ENCODE peak calls at places on chromosomes 7 and 10, in five cellular contexts. J is SJSA1, W is HCT116, P is left ventricle myocardium inferior, C is tibial nerve. U is an unnamed sample. For H3K4me1, the result is how much of the 10 kb centered on the place peaks cover.

GRCh38 chr10:89837173-89838001 is 136.0 kb downstream of the KIF20B start:
- DNase-seq in P (peak), C (peak), W (no peak), J (no peak), U (no peak)

GRCh38 chr7:91242097-91242846 is 22.0 kb upstream of the FZD1 start:
- DNase-seq in C (no peak), J (no peak), P (no peak), W (no peak), U (no peak)

GRCh38 chr10:78047314-78047891 is 13.7 kb downstream of the RPS24 start:
- DNase-seq in C (peak), J (peak), P (peak), W (peak), U (peak)

GRCh38 chr7:103851357-103851756 is 138.1 kb downstream of the RELN start:
- DNase-seq in J (no peak), C (no peak), W (no peak), P (no peak), U (no peak)

GRCh38 chr7:102103027-102103372 is 183.7 kb upstream of the SH2B2 start:
- DNase-seq in P (no peak), J (no peak), W (no peak), C (no peak), U (no peak)

GRCh38 chr10:62426600-62426999 is 52.4 kb downstream of the ZNF365 start:
- DNase-seq in W (peak), P (no peak), J (no peak), C (no peak), U (no peak)

GRCh38 chr7:43535810-43536585 is 46.9 kb upstream of the STK17A start:
- DNase-seq in J (peak), C (no peak), P (no peak), W (no peak), U (no peak)

GRCh38 chr10:64396105-64396504 is 874.9 kb downstream of the REEP3 start:
- DNase-seq in J (peak), C (no peak), P (no peak), W (no peak), U (no peak)

GRCh38 chr7:108418941-108419340 is 37.3 kb downstream of the NRCAM start:
- DNase-seq in P (no peak), J (no peak), C (no peak), W (no peak), U (no peak)

GRCh38 chr7:8511810-8512209 is 78.4 kb downstream of the NXPH1 start:
- DNase-seq in C (peak), J (no peak), W (no peak), P (no peak), U (no peak)

DNA sequence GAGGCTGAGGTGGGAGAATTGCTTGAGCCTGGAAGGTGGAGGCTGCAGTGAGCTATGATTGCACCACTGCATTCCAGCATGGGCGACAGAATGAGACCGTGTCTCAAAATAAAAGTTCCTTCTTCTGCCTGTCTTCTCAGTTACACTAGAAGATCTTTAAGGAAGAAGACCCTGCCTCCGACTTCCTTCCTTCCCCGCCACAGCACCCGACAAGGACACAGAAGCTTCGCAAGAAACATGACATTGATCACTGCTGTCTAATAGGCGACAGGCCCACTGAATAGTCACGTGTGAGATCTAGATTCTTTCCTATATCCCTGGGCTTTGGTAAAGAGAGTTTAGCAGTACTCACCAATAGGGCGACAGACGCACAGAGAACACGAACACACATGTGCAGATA is 118.2 kb downstream of the PRPF18 start:
- DNase-seq in P (no peak), W (no peak), C (no peak), J (no peak), U (no peak)
- H3K4me1 ChIP-seq in P (half or more), W (under half), C (under half), J (under half), U (under half)

DNA sequence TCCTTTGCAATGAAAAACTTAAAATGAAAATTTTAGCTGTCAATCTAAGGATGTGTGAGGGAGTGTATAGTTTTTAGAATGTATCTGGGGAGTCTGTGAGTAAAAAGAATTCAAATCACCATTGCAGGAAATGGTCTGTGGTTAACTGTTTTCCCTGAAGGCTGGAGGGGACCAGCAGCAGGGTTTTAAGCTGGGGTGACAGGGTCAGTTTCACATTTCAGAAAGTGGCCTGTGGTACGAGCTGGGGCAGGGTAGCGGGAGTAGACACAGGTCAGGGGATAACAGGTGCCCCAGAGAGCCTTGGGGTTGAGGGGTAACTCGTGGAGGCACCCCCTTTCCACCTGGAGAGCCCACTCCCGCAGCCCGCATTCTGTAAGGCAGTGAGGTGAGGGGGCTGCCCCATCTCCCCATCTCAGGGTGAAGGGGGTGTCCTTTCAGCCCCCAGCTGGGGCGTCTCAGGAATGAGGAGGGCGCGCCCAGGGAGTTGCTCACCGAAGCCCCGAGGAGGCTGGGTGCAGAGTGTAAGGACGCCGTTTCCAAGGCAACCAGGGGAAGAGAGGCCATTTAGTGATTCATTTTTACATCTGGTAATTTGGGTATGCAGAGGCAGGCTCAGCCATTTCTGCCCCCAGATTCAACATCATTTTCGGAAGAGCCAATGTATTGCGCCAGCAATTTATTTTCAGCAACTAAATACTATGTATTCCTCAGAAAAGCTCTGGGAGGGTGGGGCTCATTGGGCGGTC is 168.9 kb downstream of the SLIT1 start:
- DNase-seq in C (no peak), J (no peak), W (no peak), P (no peak), U (no peak)
- H3K4me3 ChIP-seq in C (no peak), J (no peak), W (no peak), P (no peak), U (no peak)

DNA sequence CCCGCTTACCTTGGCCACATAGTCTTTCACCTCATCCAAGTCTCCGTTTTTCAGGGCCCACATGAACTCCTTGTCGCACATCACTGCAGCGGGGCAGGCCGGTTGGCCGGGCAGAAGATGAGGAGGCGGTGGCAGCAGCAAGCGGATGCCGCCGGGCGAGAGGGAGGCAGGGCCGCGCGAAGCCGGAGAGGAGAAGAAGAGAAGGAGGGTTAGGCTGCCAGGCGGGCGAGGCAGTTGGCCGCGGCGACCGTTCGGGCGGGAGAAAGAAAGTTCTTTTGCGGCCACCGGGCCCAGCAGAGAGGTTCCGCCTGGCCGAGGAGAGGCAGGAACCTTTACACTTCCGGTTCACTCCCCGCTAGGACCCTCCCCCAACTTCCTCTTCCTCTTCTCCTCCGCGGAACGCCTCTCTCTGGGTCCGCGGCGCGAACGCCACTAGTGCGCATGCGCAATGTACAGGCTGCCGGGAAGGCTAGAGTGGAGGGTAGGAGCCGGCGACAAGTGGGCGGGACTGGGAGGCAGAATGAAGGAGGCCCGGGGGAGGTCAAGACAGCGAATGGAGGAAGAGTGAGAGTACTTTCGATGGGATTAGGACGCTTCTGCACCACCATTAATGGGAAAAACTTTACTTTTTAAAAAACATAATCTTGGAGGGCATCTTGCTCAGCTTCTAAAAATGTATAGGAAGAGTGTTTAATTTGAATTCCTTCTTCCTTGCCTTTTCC is at the start of gene MTPN:
- DNase-seq in W (peak), C (peak), J (peak), P (peak), U (peak)
- H3K27ac ChIP-seq in W (peak), C (peak), J (peak), P (peak), U (peak)

GRCh38 chr7:139587535-139587934 is 64.0 kb downstream of the CLEC2L start:
- DNase-seq in P (no peak), W (no peak), J (no peak), C (no peak), U (no peak)

GRCh38 chr7:139582130-139582650 is 58.7 kb downstream of the CLEC2L start:
- DNase-seq in P (no peak), C (no peak), J (no peak), W (no peak), U (no peak)

GRCh38 chr7:139586286-139586685 is 62.8 kb downstream of the CLEC2L start:
- DNase-seq in W (no peak), C (no peak), P (no peak), J (no peak), U (no peak)

GRCh38 chr7:139582671-139583155 is 59.2 kb downstream of the CLEC2L start:
- DNase-seq in C (no peak), P (no peak), W (no peak), J (no peak), U (no peak)

DNA sequence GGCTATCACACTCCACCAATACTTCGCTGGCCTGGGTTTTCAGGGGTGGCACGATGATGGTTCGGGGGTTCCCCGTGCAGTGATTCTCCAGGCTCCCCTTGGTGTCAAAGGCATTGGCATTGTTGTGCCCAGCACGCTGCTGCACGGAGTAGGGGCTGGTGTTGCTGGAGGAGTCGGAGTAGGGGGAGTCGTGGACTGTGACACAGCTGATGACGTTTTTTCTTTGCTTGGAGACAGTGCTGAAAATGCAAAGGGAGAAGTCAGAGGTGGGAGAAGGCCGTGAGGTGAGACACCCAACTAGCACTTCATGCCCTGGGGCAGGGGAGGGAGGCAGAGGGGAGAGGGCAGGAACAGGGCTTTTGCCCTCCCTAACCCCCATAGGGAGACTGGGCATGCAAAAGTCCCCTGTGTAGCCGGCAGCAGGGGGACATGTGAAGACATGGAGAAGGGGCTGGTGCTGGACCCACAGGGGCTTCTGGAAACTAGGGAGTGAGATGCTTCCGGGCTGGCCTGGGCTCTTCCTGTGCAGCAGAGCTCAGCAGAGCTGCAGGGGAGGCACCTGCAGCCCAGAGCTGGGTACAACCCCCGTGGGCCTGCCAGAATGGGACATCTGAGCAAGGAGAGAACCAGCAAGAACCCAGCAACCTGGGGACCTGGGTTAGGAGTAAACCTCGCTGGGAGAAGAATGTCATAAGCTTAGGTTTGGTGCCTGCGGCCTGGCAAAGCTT is 60.5 kb downstream of the CLEC2L start:
- DNase-seq in P (no peak), J (no peak), W (no peak), C (no peak), U (no peak)
- H3K4me1 ChIP-seq in P (under half), J (under half), W (under half), C (under half), U (under half)

DNA sequence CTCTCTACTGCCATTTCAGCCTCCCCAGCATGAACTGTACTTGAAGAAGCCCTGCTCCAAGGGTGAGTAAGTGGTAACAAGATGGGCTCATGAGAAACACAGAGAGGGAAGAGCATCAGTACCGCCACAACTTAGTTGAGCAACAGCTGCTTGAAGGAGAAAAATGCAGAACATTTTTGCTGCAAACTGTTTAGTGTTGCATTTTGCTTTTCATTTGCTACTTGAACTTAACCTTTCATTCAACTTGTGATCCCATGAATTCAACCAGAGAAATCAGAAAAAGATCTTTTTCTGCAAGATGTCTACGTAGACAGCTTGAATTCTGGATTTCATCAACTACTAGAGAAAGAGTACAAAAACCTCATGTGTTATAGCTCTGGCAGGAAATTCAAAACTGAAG is 40.7 kb downstream of the ANK3 start:
- DNase-seq in C (no peak), W (no peak), J (no peak), P (no peak), U (no peak)
- H3K4me3 ChIP-seq in C (no peak), W (no peak), J (no peak), P (no peak), U (no peak)

DNA sequence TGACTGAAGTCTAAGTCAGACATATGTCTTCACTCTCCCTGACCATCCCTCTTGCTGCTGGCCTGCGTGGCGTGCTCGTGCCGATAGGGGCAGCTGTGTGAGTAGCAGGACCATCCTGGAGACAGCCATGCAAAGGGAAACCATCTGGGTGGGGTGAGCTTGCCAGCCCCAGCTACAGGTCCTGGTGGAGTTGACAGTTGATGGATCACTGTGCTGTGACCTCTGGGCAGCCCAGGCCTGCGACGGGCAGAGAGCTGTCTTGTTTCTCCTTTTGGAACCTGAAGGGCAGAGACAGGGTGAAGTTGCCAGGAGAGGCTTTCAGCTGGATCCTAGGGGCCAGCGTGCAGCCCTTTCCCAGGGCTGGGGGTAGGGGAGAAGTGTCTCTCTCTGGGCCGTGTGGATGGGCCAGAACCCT is 44.7 kb downstream of the GRK5 start:
- DNase-seq in J (no peak), P (peak), W (no peak), C (no peak), U (peak)
- H3K27ac ChIP-seq in J (peak), P (peak), W (no peak), C (peak), U (peak)

GRCh38 chr10:79153753-79154152 is 85.0 kb downstream of the ZMIZ1 start:
- DNase-seq in J (no peak), W (no peak), C (no peak), P (peak), U (no peak)

GRCh38 chr10:79158004-79158340 is 89.2 kb downstream of the ZMIZ1 start:
- DNase-seq in W (no peak), C (no peak), J (no peak), P (no peak), U (peak)

GRCh38 chr10:79156334-79157274 is 87.8 kb downstream of the ZMIZ1 start:
- DNase-seq in P (no peak), C (no peak), J (no peak), W (no peak), U (no peak)

GRCh38 chr10:79158402-79159097 is 89.8 kb downstream of the ZMIZ1 start:
- DNase-seq in C (no peak), P (no peak), W (no peak), J (peak), U (peak)

DNA sequence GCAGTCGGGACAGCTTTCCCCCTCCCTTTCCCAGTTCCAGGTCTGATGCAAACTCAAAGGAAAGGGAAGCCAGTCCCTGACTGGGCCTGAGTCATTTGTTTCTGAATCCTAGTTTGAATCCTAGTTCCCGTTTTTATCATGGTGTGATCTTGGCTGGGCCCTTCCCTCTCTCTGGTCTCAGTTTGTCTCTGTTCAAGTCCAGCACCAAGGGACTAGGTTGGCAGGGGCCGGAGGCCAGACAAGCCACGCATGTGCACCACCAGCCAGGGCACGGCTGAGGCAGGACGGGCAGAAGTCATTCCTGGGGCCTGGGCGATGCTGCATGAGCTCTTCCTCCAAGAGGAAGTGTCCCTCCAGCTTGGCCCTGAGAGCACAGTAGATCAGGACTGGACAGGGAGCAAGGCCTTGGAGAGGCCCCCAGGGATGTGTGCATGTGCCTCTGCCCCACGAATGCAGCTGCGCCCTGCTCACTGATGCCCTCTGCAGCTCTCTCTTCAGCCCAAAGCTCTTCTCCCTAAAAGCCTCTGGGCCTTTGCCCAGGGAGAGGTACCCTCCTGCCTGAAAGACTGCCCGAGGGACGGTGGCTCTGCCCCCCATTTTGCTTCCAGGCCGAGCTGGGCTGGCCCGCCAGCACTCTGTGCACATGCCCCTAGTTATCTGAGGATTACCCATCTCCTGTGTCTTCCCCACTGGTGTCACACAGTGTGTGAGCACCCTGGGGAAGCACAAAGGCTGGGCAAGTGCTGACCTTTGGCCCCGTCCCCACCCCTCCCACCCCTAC is 86.7 kb downstream of the ZMIZ1 start:
- DNase-seq in W (no peak), J (no peak), C (no peak), P (peak), U (peak)
- H3K4me1 ChIP-seq in W (half or more), J (half or more), C (half or more), P (half or more), U (under half)

DNA sequence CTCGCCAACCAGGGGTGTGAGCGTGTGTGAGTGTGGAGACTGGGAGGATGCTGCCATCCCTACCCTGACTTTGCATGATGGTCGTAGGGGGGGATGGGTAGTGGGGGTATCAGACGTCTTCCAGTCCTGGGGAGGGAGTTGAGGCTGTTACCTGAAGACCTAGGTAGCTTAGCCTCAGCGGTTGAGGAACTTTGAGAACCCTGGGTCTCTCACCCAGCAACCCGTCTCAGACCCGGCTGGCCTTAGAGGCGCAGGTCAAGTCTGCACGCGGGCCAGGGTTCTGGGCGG is 2.7 kb downstream of the SLC4A2 start:
- DNase-seq in C (no peak), P (no peak), J (no peak), W (no peak), U (no peak)
- H3K4me3 ChIP-seq in C (no peak), P (peak), J (no peak), W (peak), U (no peak)

GRCh38 chr7:99371376-99371920 is 3.1 kb upstream of the ARPC1B start:
- DNase-seq in J (no peak), P (no peak), W (no peak), C (no peak), U (no peak)
- H3K27ac ChIP-seq in J (no peak), P (no peak), W (no peak), C (no peak), U (no peak)

U was measured in uterus.